ENCODE peak calls at places on chromosomes 1 and 21, in nine cellular contexts. B is astrocyte of the cerebellum, J is neural progenitor cell, M is fibroblast of the aortic adventitia, F is H1, Y is NB4, W is Panc1, Q is tibial artery, V is AG04450. Z is an unnamed sample.

GRCh38 chr21:28247454-28248020 is 745.1 kb downstream of the LTN1 start:
- DNase-seq in B (no peak), J (no peak), M (no peak), F (no peak), Y (no peak), W (no peak), Q (no peak), V (no peak), Z (no peak)

GRCh38 chr1:98385691-98386090 is 275.8 kb upstream of the SNX7 start:
- DNase-seq in B (no peak), J (no peak), M (no peak), F (no peak), Y (no peak), W (no peak), Q (no peak), V (no peak), Z (no peak)

GRCh38 chr1:36585760-36586072 is 103.0 kb upstream of the CSF3R start:
- DNase-seq in B (no peak), J (no peak), M (peak; percentile 3), F (no peak), Y (no peak), W (no peak), Q (no peak), V (no peak), Z (no peak)

GRCh38 chr1:44647896-44648295 is 26.4 kb downstream of the TMEM53 start:
- DNase-seq in B (no peak), J (no peak), M (no peak), F (no peak), Y (no peak), W (no peak), Q (no peak), V (no peak), Z (no peak)

GRCh38 chr1:200659269-200659668 is 10.4 kb downstream of the DDX59 start:
- DNase-seq in B (no peak), J (no peak), M (no peak), F (no peak), Y (no peak), W (no peak), Q (no peak), V (peak; percentile 2), Z (no peak)

GRCh38 chr1:69743146-69743545 is 175.4 kb downstream of the LRRC7 start:
- DNase-seq in B (no peak), J (no peak), M (no peak), F (no peak), Y (no peak), W (no peak), Q (no peak), V (no peak), Z (no peak)

GRCh38 chr1:97137862-97138514 is 416.4 kb downstream of the PTBP2 start:
- DNase-seq in B (peak; percentile 42), J (peak; percentile 43), M (peak; percentile 87), F (no peak), Y (peak; percentile 72), W (no peak), Q (peak; percentile 25), V (no peak), Z (peak; percentile 91)

GRCh38 chr1:109242387-109242786 is 7.0 kb upstream of the CELSR2 start:
- DNase-seq in B (no peak), J (no peak), M (peak; percentile 77), F (no peak), Y (no peak), W (no peak), Q (no peak), V (no peak), Z (peak; percentile 72)

GRCh38 chr1:28509705-28510349 is 4.0 kb downstream of the RCC1 start:
- DNase-seq in B (no peak), J (no peak), M (peak; percentile 48), F (no peak), Y (peak; percentile 62), W (no peak), Q (no peak), V (no peak), Z (peak; percentile 40)

GRCh38 chr1:208071425-208072031 is 160.6 kb upstream of the CD34 start:
- DNase-seq in B (no peak), J (no peak), M (no peak), F (no peak), Y (no peak), W (no peak), Q (no peak), V (no peak), Z (no peak)

GRCh38 chr1:56578963-56579875 is at the start of gene PLPP3:
- DNase-seq in B (peak; percentile 91), J (peak; percentile 93), M (peak; percentile 99), F (peak; percentile 80), Y (peak; percentile 19), W (peak; percentile 59), Q (peak; percentile 90), V (peak; percentile 91), Z (peak; percentile 98)

GRCh38 chr1:230074270-230074669 is 7.2 kb downstream of the GALNT2 start:
- DNase-seq in B (no peak), J (no peak), M (no peak), F (peak; percentile 35), Y (no peak), W (no peak), Q (no peak), V (no peak), Z (no peak)
- TF ChIP-seq CTCF in B (no peak), J (no peak), M (peak; percentile 9), F (no peak), Y (no peak), W (no peak), Q (no peak), V (no peak), Z (no peak)

DNA sequence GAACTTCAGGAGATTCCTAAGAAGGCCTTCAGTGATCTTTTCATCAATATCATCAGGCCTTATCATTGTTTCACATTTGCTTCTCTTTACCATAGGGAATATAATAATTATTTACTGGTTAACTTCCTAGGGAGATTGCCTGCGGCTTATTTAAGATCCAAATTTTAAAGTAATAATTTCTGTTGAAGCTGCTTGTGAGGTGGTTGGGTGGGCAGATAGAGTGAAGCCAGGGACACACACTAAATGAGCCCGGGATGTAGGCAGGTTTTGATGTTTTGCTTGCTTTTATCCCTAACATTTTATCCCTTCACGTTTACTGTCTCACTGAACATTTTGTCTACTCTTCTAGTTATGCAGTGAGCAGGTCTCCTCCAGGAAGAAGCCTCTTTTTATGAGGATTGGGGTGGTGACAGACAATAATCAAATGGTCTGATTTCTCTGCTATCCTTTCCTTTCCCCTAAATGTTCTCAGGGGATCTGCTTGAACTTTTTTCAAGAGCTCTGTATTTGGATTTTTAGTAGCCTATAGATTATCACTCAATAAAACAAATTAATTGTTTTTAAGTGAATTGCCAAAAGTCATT is 164.7 kb downstream of the RUNX1 start:
- DNase-seq in B (no peak), J (no peak), M (no peak), F (no peak), Y (no peak), W (no peak), Q (no peak), V (no peak), Z (no peak)
- H3K4me3 ChIP-seq in B (peak overlapping the region; percentile 89), J (no peak overlapping the region), M (peak overlapping the region; percentile 88), F (no peak overlapping the region), Y (peak overlapping the region; percentile 99), W (peak overlapping the region; percentile 65), Q (peak overlapping the region; percentile 67), V (peak overlapping the region; percentile 92), Z (peak overlapping the region; percentile 61)

DNA sequence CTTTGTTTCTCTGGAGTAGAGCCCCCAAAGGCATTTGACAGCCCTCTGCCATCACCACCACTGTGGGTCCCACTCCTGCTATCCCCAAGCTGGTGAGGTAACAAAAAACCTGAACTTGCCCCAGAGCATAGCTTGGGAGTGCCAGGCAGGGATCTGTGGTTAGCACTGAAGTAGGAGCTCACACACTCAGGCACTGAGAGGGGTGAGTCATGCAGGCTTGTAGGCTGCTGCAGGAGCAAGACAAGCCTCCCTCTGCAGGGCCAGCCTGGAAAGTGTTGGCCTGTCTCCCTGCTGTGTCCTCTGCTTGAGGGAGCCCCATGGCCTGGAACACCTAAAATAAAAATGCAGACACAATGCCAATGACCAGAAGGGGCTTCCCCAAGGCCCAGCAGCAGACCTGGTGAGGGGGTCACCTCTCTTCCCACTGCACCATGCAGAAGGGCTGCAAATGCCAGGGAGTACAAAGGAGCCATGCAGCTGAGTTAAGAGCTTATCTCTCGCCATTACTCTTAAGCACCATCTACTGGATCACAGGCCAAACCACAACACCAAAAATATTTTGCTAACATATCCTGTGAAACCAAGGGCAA is 108.9 kb upstream of the POGK start:
- DNase-seq in B (no peak), J (no peak), M (no peak), F (no peak), Y (peak; percentile 45), W (no peak), Q (no peak), V (no peak), Z (peak; percentile 15)
- TF ChIP-seq CTCF in B (no peak), J (peak; percentile 7), M (no peak), F (no peak), Y (no peak), W (peak; percentile 21), Q (no peak), V (no peak), Z (no peak)

DNA sequence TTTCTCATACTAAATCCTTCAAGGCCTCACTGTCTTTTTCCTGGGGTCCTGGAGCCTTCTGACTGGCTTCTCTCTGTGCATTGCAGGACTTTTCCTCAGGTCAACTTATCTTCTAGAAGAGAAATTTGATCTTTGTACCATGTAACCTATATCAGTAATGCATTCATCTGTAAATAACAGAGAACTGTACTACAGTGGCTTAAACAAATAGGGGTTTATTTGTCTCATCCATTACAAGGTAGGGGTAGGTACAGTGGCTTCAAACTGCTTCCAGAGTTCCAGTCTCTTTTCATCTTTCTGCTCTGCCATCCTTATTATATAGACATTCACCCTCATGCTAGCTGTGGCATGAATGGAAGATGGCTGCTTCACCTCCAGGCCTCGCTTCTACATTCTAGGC is 29.5 kb upstream of the GTF2B start:
- DNase-seq in B (no peak), J (no peak), M (no peak), F (no peak), Y (no peak), W (no peak), Q (no peak), V (no peak), Z (no peak)
- H3K4me3 ChIP-seq in B (no peak overlapping the region), J (no peak overlapping the region), M (no peak overlapping the region), F (no peak overlapping the region), Y (no peak overlapping the region), W (no peak overlapping the region), Q (no peak overlapping the region), V (no peak overlapping the region), Z (no peak overlapping the region)

Z was measured in cardiac fibroblast.